ENCODE peak calls at places on chromosome 15, in nine cellular contexts. One of them, this sample, is unnamed.

GRCh38 chr15:44261007-44261706 is 27.4 kb upstream of the GOLM2 start:
- DNase-seq in heart left ventricle: no peak
- DNase-seq in A673: no peak
- DNase-seq in breast epithelium: no peak
- DNase-seq in HCT116: no peak
- DNase-seq in CD8-positive, alpha-beta memory T cell: no peak
- DNase-seq in sigmoid colon: no peak
- DNase-seq in neural progenitor cell: peak; percentile 57
- DNase-seq in cardiac muscle cell: no peak
- DNase-seq in this sample: no peak

GRCh38 chr15:79769081-79769481 is 127.7 kb downstream of the MTHFS start:
- DNase-seq in cardiac muscle cell: peak; percentile 18
- DNase-seq in breast epithelium: no peak
- DNase-seq in CD8-positive, alpha-beta memory T cell: no peak
- DNase-seq in heart left ventricle: no peak
- DNase-seq in A673: peak; percentile 9
- DNase-seq in neural progenitor cell: no peak
- DNase-seq in HCT116: peak; percentile 10
- DNase-seq in sigmoid colon: no peak
- DNase-seq in this sample: no peak

GRCh38 chr15:99333981-99334380 is 82.7 kb downstream of the LRRC28 start:
- DNase-seq in sigmoid colon: no peak
- DNase-seq in heart left ventricle: no peak
- DNase-seq in HCT116: no peak
- DNase-seq in neural progenitor cell: peak; percentile 36
- DNase-seq in cardiac muscle cell: no peak
- DNase-seq in breast epithelium: no peak
- DNase-seq in A673: no peak
- DNase-seq in CD8-positive, alpha-beta memory T cell: no peak
- DNase-seq in this sample: no peak

GRCh38 chr15:30922469-30923311 is 19.0 kb downstream of the FAN1 start:
- DNase-seq in sigmoid colon: peak; percentile 75
- DNase-seq in heart left ventricle: no peak
- DNase-seq in CD8-positive, alpha-beta memory T cell: no peak
- DNase-seq in breast epithelium: no peak
- DNase-seq in neural progenitor cell: peak; percentile 89
- DNase-seq in cardiac muscle cell: peak; percentile 15
- DNase-seq in A673: peak; percentile 39
- DNase-seq in HCT116: peak; percentile 6
- DNase-seq in this sample: no peak

GRCh38 chr15:34514251-34514760 is 69.1 kb downstream of the GOLGA8B start:
- DNase-seq in cardiac muscle cell: peak; percentile 20
- DNase-seq in heart left ventricle: peak; percentile 80
- DNase-seq in A673: peak; percentile 30
- DNase-seq in HCT116: no peak
- DNase-seq in breast epithelium: no peak
- DNase-seq in sigmoid colon: peak; percentile 73
- DNase-seq in CD8-positive, alpha-beta memory T cell: no peak
- DNase-seq in neural progenitor cell: peak; percentile 64
- DNase-seq in this sample: no peak

GRCh38 chr15:62591842-62592838 is 427.1 kb upstream of the C2CD4B start:
- DNase-seq in A673: no peak
- DNase-seq in heart left ventricle: no peak
- DNase-seq in CD8-positive, alpha-beta memory T cell: no peak
- DNase-seq in breast epithelium: no peak
- DNase-seq in neural progenitor cell: no peak
- DNase-seq in sigmoid colon: no peak
- DNase-seq in HCT116: no peak
- DNase-seq in cardiac muscle cell: peak; percentile 21
- DNase-seq in this sample: no peak

GRCh38 chr15:83284563-83285283 is at the start of gene BNC1:
- DNase-seq in HCT116: no peak
- DNase-seq in neural progenitor cell: peak; percentile 67
- DNase-seq in breast epithelium: no peak
- DNase-seq in heart left ventricle: no peak
- DNase-seq in CD8-positive, alpha-beta memory T cell: no peak
- DNase-seq in sigmoid colon: no peak
- DNase-seq in A673: no peak
- DNase-seq in cardiac muscle cell: peak; percentile 43
- DNase-seq in this sample: no peak

GRCh38 chr15:66153549-66154415 is 99.8 kb downstream of the MEGF11 start:
- DNase-seq in A673: no peak
- DNase-seq in neural progenitor cell: no peak
- DNase-seq in CD8-positive, alpha-beta memory T cell: no peak
- DNase-seq in cardiac muscle cell: no peak
- DNase-seq in HCT116: no peak
- DNase-seq in sigmoid colon: no peak
- DNase-seq in heart left ventricle: no peak
- DNase-seq in breast epithelium: no peak
- DNase-seq in this sample: no peak

GRCh38 chr15:84929795-84930371 is 45.4 kb downstream of the SLC28A1 start:
- DNase-seq in CD8-positive, alpha-beta memory T cell: no peak
- DNase-seq in heart left ventricle: no peak
- DNase-seq in A673: peak; percentile 28
- DNase-seq in cardiac muscle cell: peak; percentile 25
- DNase-seq in neural progenitor cell: no peak
- DNase-seq in sigmoid colon: no peak
- DNase-seq in breast epithelium: peak; percentile 81
- DNase-seq in HCT116: peak; percentile 94
- DNase-seq in this sample: peak; percentile 59

GRCh38 chr15:73700041-73700842 is 16.1 kb downstream of the CD276 start:
- DNase-seq in cardiac muscle cell: peak; percentile 88
- DNase-seq in neural progenitor cell: peak; percentile 89
- DNase-seq in CD8-positive, alpha-beta memory T cell: peak; percentile 84
- DNase-seq in A673: peak; percentile 88
- DNase-seq in sigmoid colon: peak; percentile 89
- DNase-seq in heart left ventricle: peak; percentile 74
- DNase-seq in breast epithelium: peak; percentile 77
- DNase-seq in HCT116: peak; percentile 51
- DNase-seq in this sample: peak; percentile 67

GRCh38 chr15:78993931-78994530 is 49.2 kb upstream of the CTSH start:
- DNase-seq in CD8-positive, alpha-beta memory T cell: no peak
- DNase-seq in A673: no peak
- DNase-seq in breast epithelium: no peak
- DNase-seq in heart left ventricle: peak; percentile 32
- DNase-seq in HCT116: no peak
- DNase-seq in cardiac muscle cell: no peak
- DNase-seq in sigmoid colon: no peak
- DNase-seq in neural progenitor cell: no peak
- DNase-seq in this sample: no peak

GRCh38 chr15:42273900-42274692 is 863 bp upstream of the TMEM87A start:
- DNase-seq in HCT116: no peak
- DNase-seq in CD8-positive, alpha-beta memory T cell: peak; percentile 77
- DNase-seq in neural progenitor cell: peak; percentile 50
- DNase-seq in cardiac muscle cell: peak; percentile 63
- DNase-seq in breast epithelium: peak; percentile 67
- DNase-seq in A673: peak; percentile 61
- DNase-seq in heart left ventricle: peak; percentile 79
- DNase-seq in sigmoid colon: peak; percentile 83
- DNase-seq in this sample: peak; percentile 73

GRCh38 chr15:71804695-71805470 is 5.5 kb upstream of the NR2E3 start:
- DNase-seq in sigmoid colon: no peak
- DNase-seq in cardiac muscle cell: no peak
- DNase-seq in breast epithelium: no peak
- DNase-seq in neural progenitor cell: no peak
- DNase-seq in heart left ventricle: no peak
- DNase-seq in A673: no peak
- DNase-seq in HCT116: no peak
- DNase-seq in CD8-positive, alpha-beta memory T cell: no peak
- DNase-seq in this sample: no peak

GRCh38 chr15:68020685-68021084 is 33.4 kb upstream of the PIAS1 start:
- DNase-seq in heart left ventricle: no peak
- DNase-seq in cardiac muscle cell: no peak
- DNase-seq in neural progenitor cell: no peak
- DNase-seq in sigmoid colon: no peak
- DNase-seq in A673: no peak
- DNase-seq in breast epithelium: no peak
- DNase-seq in HCT116: no peak
- DNase-seq in CD8-positive, alpha-beta memory T cell: no peak
- DNase-seq in this sample: no peak

GRCh38 chr15:65376767-65377104 is 1.1 kb downstream of the IGDCC3 start:
- DNase-seq in heart left ventricle: no peak
- DNase-seq in cardiac muscle cell: peak; percentile 22
- DNase-seq in neural progenitor cell: no peak
- DNase-seq in A673: no peak
- DNase-seq in sigmoid colon: no peak
- DNase-seq in CD8-positive, alpha-beta memory T cell: no peak
- DNase-seq in breast epithelium: no peak
- DNase-seq in HCT116: no peak
- DNase-seq in this sample: no peak

GRCh38 chr15:66901336-66902100 is 163.9 kb upstream of the SMAD3 start:
- DNase-seq in A673: no peak
- DNase-seq in CD8-positive, alpha-beta memory T cell: no peak
- DNase-seq in breast epithelium: no peak
- DNase-seq in neural progenitor cell: no peak
- DNase-seq in cardiac muscle cell: peak; percentile 58
- DNase-seq in sigmoid colon: peak; percentile 39
- DNase-seq in heart left ventricle: no peak
- DNase-seq in HCT116: no peak
- DNase-seq in this sample: no peak

DNA sequence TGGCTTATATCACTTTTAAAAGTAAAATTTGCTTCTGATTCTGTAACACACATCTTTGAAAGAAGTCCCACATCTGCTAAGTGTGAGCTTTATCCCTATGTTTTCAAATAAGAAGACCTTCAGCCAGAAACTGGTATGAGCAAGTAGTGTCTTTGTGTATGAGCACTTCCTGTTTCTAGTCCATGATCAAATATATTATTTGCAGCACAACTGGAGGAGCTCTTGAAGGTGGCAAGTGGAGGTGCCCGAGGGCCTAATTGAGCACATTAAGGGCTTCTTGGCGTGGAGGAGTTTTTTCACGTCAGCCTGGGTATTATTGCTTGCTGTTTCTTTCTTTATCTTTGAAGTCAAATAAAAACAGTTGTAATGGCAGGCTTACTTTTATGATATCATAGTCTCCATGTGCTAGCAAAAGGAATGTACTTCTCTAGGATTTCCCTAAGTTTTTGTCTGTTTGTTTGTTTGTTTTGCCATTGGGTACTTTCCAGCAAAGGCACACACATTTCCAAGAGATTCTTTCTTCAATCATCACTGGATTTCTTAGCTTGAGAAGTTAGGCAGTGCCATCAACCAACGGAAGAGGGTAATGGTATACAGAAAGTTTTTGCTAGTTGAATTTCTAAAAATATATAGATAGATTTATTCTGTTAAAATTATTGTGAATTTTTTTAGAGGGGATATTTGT is 68.1 kb downstream of the MEIS2 start:
- DNase-seq in cardiac muscle cell: no peak
- DNase-seq in neural progenitor cell: no peak
- DNase-seq in heart left ventricle: no peak
- DNase-seq in A673: no peak
- DNase-seq in CD8-positive, alpha-beta memory T cell: no peak
- DNase-seq in HCT116: no peak
- DNase-seq in sigmoid colon: no peak
- DNase-seq in breast epithelium: no peak
- DNase-seq in this sample: no peak
- H3K4me1 ChIP-seq in cardiac muscle cell: peaks cover 51% of the 10 kb centered on the region
- H3K4me1 ChIP-seq in neural progenitor cell: peaks cover 48% of the 10 kb centered on the region
- H3K4me1 ChIP-seq in heart left ventricle: peaks cover 58% of the 10 kb centered on the region
- H3K4me1 ChIP-seq in A673: peaks cover 18% of the 10 kb centered on the region
- H3K4me1 ChIP-seq in CD8-positive, alpha-beta memory T cell: no peaks in the 10 kb centered on the region
- H3K4me1 ChIP-seq in HCT116: peaks cover 8% of the 10 kb centered on the region
- H3K4me1 ChIP-seq in sigmoid colon: peaks cover 50% of the 10 kb centered on the region
- H3K4me1 ChIP-seq in breast epithelium: no peaks in the 10 kb centered on the region
- H3K4me1 ChIP-seq in this sample: no peaks in the 10 kb centered on the region

GRCh38 chr15:92304239-92304975 is 89.3 kb upstream of the ST8SIA2 start:
- DNase-seq in sigmoid colon: no peak
- DNase-seq in cardiac muscle cell: no peak
- DNase-seq in breast epithelium: no peak
- DNase-seq in heart left ventricle: no peak
- DNase-seq in neural progenitor cell: no peak
- DNase-seq in A673: no peak
- DNase-seq in CD8-positive, alpha-beta memory T cell: no peak
- DNase-seq in HCT116: no peak
- DNase-seq in this sample: no peak
- H3K36me3 ChIP-seq in sigmoid colon: no peaks in the 10 kb centered on the region
- H3K36me3 ChIP-seq in cardiac muscle cell: no peaks in the 10 kb centered on the region
- H3K36me3 ChIP-seq in breast epithelium: no peaks in the 10 kb centered on the region
- H3K36me3 ChIP-seq in heart left ventricle: no peaks in the 10 kb centered on the region
- H3K36me3 ChIP-seq in neural progenitor cell: no peaks in the 10 kb centered on the region
- H3K36me3 ChIP-seq in A673: no peaks in the 10 kb centered on the region
- H3K36me3 ChIP-seq in CD8-positive, alpha-beta memory T cell: no peaks in the 10 kb centered on the region
- H3K36me3 ChIP-seq in HCT116: no peaks in the 10 kb centered on the region
- H3K36me3 ChIP-seq in this sample: no peaks in the 10 kb centered on the region

DNA sequence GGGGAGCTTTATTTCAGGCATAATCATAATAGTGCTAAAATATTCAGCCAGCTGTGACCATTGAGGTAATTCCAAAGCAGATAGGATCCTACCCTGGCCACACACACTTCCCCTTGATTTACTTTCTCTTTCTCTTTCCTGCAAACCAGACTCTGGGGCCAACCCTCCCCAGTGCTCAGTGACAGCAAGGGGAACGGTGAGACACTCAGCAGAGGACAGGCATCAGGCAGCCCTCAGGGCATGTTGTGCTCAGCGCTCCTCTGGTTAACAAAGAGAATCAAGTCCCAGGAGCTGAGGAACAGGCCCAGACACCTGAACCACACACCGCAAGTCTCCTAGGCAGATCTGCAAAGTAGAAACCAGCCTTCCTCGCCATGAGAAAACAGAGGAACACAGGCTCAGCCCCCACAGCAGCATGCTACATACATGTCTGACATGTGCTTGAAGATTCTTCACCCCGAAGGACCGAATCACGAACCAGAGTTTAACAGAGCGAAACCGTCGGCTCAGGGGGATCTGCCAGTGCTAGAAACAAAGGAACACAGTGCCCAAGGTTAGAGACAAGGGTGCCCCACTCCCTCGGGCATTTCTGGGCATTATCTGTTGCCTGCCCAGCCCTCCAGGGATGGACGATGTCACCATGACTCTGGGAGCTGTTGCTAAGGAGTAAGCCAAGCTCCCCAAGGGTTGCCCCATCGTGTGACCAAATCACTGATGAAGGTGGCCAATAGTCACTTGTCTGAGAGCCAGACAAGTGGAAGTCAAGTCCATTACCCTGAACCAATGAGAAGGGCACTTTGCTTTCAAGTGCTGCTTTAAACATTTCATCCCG is 17.5 kb downstream of the HDC start:
- DNase-seq in CD8-positive, alpha-beta memory T cell: peak; percentile 72
- DNase-seq in cardiac muscle cell: no peak
- DNase-seq in A673: no peak
- DNase-seq in HCT116: no peak
- DNase-seq in neural progenitor cell: no peak
- DNase-seq in heart left ventricle: no peak
- DNase-seq in breast epithelium: no peak
- DNase-seq in sigmoid colon: no peak
- DNase-seq in this sample: no peak
- H3K27ac ChIP-seq in CD8-positive, alpha-beta memory T cell: no peak overlapping the region
- H3K27ac ChIP-seq in cardiac muscle cell: no peak overlapping the region
- H3K27ac ChIP-seq in A673: no peak overlapping the region
- H3K27ac ChIP-seq in HCT116: no peak overlapping the region
- H3K27ac ChIP-seq in neural progenitor cell: no peak overlapping the region
- H3K27ac ChIP-seq in heart left ventricle: no peak overlapping the region
- H3K27ac ChIP-seq in breast epithelium: no peak overlapping the region
- H3K27ac ChIP-seq in sigmoid colon: no peak overlapping the region
- H3K27ac ChIP-seq in this sample: no peak overlapping the region

DNA sequence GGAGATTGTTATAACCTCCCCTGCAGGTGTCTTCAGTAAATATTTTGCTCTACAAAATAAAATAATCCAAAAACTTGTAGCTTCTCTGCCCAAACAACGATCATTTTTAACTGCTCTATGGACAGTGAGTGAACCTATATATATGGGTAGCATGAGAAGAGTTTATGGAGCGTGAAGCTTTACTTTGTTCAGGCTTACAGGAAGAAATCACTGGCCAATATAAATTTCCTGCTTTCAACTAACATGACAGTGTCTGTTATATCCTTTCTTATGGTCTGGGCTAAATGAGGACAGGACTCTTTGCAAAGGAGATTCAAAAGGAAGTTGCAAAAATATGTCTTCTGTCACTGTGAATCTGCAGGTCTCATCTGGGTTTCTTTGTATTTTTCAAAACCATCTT is 51.7 kb downstream of the COPS2 start:
- DNase-seq in heart left ventricle: no peak
- DNase-seq in A673: no peak
- DNase-seq in HCT116: no peak
- DNase-seq in CD8-positive, alpha-beta memory T cell: no peak
- DNase-seq in neural progenitor cell: no peak
- DNase-seq in sigmoid colon: no peak
- DNase-seq in breast epithelium: no peak
- DNase-seq in cardiac muscle cell: no peak
- DNase-seq in this sample: no peak
- H3K4me1 ChIP-seq in heart left ventricle: no peaks in the 10 kb centered on the region
- H3K4me1 ChIP-seq in A673: no peaks in the 10 kb centered on the region
- H3K4me1 ChIP-seq in HCT116: no peaks in the 10 kb centered on the region
- H3K4me1 ChIP-seq in CD8-positive, alpha-beta memory T cell: no peaks in the 10 kb centered on the region
- H3K4me1 ChIP-seq in neural progenitor cell: no peaks in the 10 kb centered on the region
- H3K4me1 ChIP-seq in sigmoid colon: no peaks in the 10 kb centered on the region
- H3K4me1 ChIP-seq in breast epithelium: no peaks in the 10 kb centered on the region
- H3K4me1 ChIP-seq in cardiac muscle cell: no peaks in the 10 kb centered on the region
- H3K4me1 ChIP-seq in this sample: no peaks in the 10 kb centered on the region